ENCODE peak calls at places on chromosome 3, in seven cellular contexts. K is spleen; I is HAP-1; O is GM12878; B is ascending aorta; L is CD8-positive, alpha-beta T cell; J is lower lobe of right lung. U is an unnamed sample. For H3K4me1, the result is how much of the 10 kb centered on the place peaks cover.

GRCh38 chr3:192917258-192917507 is 473 bp downstream of the MB21D2 start:
- DNase-seq in K (no peak), O (no peak), I (no peak), B (no peak), J (no peak), L (no peak), U (no peak)

GRCh38 chr3:112491373-112491772 is 7.9 kb downstream of the BTLA start:
- DNase-seq in I (no peak), J (no peak), O (no peak), L (no peak), K (no peak), B (no peak), U (no peak)

GRCh38 chr3:4688411-4688810 is 195.3 kb downstream of the ITPR1 start:
- DNase-seq in B (no peak), O (no peak), I (no peak), K (no peak), L (no peak), J (no peak), U (no peak)

GRCh38 chr3:31472479-31473390 is 60.0 kb upstream of the STT3B start:
- DNase-seq in L (no peak), I (no peak), J (no peak), B (no peak), K (no peak), O (no peak), U (no peak)

GRCh38 chr3:187504435-187504834 is 136.2 kb downstream of the RTP4 start:
- DNase-seq in K (no peak), B (no peak), O (no peak), J (no peak), I (no peak), L (no peak), U (no peak)

GRCh38 chr3:48563382-48563918 is at the start of gene UCN2:
- DNase-seq in I (no peak), L (no peak), K (no peak), O (no peak), B (no peak), J (no peak), U (no peak)

GRCh38 chr3:72145506-72146380 is 360.8 kb upstream of the PROK2 start:
- DNase-seq in L (no peak), B (no peak), O (no peak), I (no peak), K (no peak), J (no peak), U (no peak)

GRCh38 chr3:194683431-194683830 is 2.3 kb upstream of the FAM43A start:
- DNase-seq in J (no peak), K (no peak), I (no peak), B (no peak), O (no peak), L (no peak), U (no peak)

GRCh38 chr3:128547368-128547987 is 54.5 kb upstream of the GATA2 start:
- DNase-seq in K (no peak), J (no peak), O (no peak), L (no peak), I (no peak), B (no peak), U (no peak)

GRCh38 chr3:126288314-126288713 is 68.9 kb downstream of the KLF15 start:
- DNase-seq in B (no peak), K (no peak), L (peak), J (no peak), O (no peak), I (no peak), U (peak)

GRCh38 chr3:100400424-100400781 is 486 bp downstream of the TOMM70 start:
- DNase-seq in J (no peak), O (no peak), I (peak), B (no peak), K (no peak), L (no peak), U (no peak)

GRCh38 chr3:134898315-134898714 is 103.3 kb downstream of the EPHB1 start:
- DNase-seq in K (no peak), L (no peak), O (no peak), I (no peak), B (no peak), J (no peak), U (no peak)

GRCh38 chr3:186975726-186976125 is 45.4 kb downstream of the ST6GAL1 start:
- DNase-seq in B (no peak), K (no peak), O (no peak), I (no peak), J (no peak), L (no peak), U (no peak)

GRCh38 chr3:159168788-159169187 is 366.9 kb downstream of the MFSD1 start:
- DNase-seq in I (no peak), B (no peak), O (no peak), J (no peak), L (no peak), K (no peak), U (no peak)

GRCh38 chr3:72907131-72907697 is 19.4 kb downstream of the GXYLT2 start:
- DNase-seq in J (no peak), B (no peak), L (no peak), I (no peak), O (no peak), K (no peak), U (no peak)

GRCh38 chr3:122101646-122102045 is 46.5 kb downstream of the CD86 start:
- DNase-seq in L (no peak), I (no peak), B (no peak), O (peak), K (no peak), J (no peak), U (no peak)

GRCh38 chr3:50270422-50270831 is 1.5 kb downstream of the SEMA3B start:
- DNase-seq in B (no peak), O (no peak), J (no peak), K (no peak), L (no peak), I (no peak), U (no peak)

GRCh38 chr3:8627541-8627940 is 17.1 kb downstream of the SSUH2 start:
- DNase-seq in J (no peak), L (no peak), B (no peak), I (no peak), K (no peak), O (no peak), U (no peak)

GRCh38 chr3:185943363-185944106 is 5.7 kb upstream of the TRA2B start:
- DNase-seq in J (peak), B (peak), I (peak), K (peak), L (peak), O (peak), U (peak)

GRCh38 chr3:137509354-137510045 is 254.6 kb upstream of the SOX14 start:
- DNase-seq in J (no peak), O (no peak), B (no peak), L (no peak), I (peak), K (no peak), U (no peak)

GRCh38 chr3:171790574-171790897 is 19.7 kb downstream of the PLD1 start:
- DNase-seq in K (no peak), L (no peak), B (no peak), I (no peak), J (no peak), O (no peak), U (no peak)

GRCh38 chr3:39262842-39263241 is 17.0 kb downstream of the CX3CR1 start:
- DNase-seq in K (no peak), I (no peak), J (no peak), B (no peak), O (no peak), L (no peak), U (no peak)

GRCh38 chr3:120488296-120488695 is 37.5 kb upstream of the FSTL1 start:
- DNase-seq in I (no peak), O (no peak), J (no peak), K (no peak), B (no peak), L (no peak), U (no peak)

GRCh38 chr3:189355481-189356201 is 183.9 kb downstream of the TPRG1 start:
- DNase-seq in J (no peak), K (no peak), O (no peak), L (peak), I (no peak), B (no peak), U (no peak)

GRCh38 chr3:43087249-43087776 is 18.6 kb downstream of the POMGNT2 start:
- DNase-seq in B (no peak), O (no peak), K (no peak), I (no peak), L (no peak), J (no peak), U (no peak)

GRCh38 chr3:9195390-9195789 is 54.1 kb downstream of the SRGAP3 start:
- DNase-seq in O (no peak), J (no peak), L (no peak), B (no peak), K (no peak), I (no peak), U (no peak)

GRCh38 chr3:10519236-10519635 is 13.8 kb upstream of the ATP2B2 start:
- DNase-seq in J (no peak), I (no peak), K (peak), L (peak), O (no peak), B (no peak), U (peak)

GRCh38 chr3:192892981-192893827 is 24.5 kb downstream of the MB21D2 start:
- DNase-seq in K (no peak), J (peak), B (peak), I (peak), L (no peak), O (peak), U (no peak)

GRCh38 chr3:139318431-139318816 is 25.4 kb upstream of the MRPS22 start:
- DNase-seq in O (no peak), B (no peak), L (no peak), I (no peak), K (no peak), J (no peak), U (no peak)

GRCh38 chr3:149494022-149494758 is 19.7 kb downstream of the TM4SF4 start:
- DNase-seq in I (peak), J (peak), K (no peak), O (no peak), B (no peak), L (no peak), U (peak)

GRCh38 chr3:108036984-108037741 is 53.7 kb downstream of the CD47 start:
- DNase-seq in I (no peak), J (no peak), K (no peak), L (no peak), O (no peak), B (no peak), U (no peak)

GRCh38 chr3:61154788-61155187 is 96.5 kb downstream of the FHIT start:
- DNase-seq in B (no peak), K (no peak), I (no peak), O (no peak), L (no peak), J (no peak), U (no peak)

GRCh38 chr3:189967254-189967865 is 153.3 kb downstream of the P3H2 start:
- DNase-seq in B (no peak), K (no peak), O (no peak), L (no peak), J (no peak), I (peak), U (no peak)

GRCh38 chr3:189404797-189405484 is 226.2 kb upstream of the TP63 start:
- DNase-seq in B (no peak), K (no peak), I (no peak), O (peak), L (no peak), J (no peak), U (no peak)

DNA sequence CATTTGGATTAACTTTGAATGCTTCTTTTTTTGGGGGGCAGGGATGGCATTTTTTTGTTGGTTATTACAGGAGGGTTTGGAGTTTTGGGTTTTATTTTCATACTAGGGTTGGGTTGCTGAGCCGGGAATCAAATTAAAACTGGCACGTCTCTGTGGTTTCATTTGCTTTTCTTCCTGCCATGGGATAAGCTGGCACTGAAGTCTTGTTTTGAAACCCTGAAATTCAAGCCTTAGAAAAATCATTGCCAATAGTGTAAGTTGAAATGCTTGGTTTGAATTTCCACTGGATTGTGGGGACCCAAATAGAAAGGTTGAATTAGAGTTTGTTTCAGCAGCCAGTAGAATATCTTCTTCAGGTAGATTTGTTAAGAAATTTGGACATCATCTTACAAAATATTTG is 193.1 kb upstream of the DCBLD2 start:
- DNase-seq in L (no peak), J (no peak), O (no peak), K (no peak), I (no peak), B (no peak), U (no peak)
- H3K4me1 ChIP-seq in L (under half), J (under half), O (under half), K (under half), I (under half), B (under half), U (under half)

DNA sequence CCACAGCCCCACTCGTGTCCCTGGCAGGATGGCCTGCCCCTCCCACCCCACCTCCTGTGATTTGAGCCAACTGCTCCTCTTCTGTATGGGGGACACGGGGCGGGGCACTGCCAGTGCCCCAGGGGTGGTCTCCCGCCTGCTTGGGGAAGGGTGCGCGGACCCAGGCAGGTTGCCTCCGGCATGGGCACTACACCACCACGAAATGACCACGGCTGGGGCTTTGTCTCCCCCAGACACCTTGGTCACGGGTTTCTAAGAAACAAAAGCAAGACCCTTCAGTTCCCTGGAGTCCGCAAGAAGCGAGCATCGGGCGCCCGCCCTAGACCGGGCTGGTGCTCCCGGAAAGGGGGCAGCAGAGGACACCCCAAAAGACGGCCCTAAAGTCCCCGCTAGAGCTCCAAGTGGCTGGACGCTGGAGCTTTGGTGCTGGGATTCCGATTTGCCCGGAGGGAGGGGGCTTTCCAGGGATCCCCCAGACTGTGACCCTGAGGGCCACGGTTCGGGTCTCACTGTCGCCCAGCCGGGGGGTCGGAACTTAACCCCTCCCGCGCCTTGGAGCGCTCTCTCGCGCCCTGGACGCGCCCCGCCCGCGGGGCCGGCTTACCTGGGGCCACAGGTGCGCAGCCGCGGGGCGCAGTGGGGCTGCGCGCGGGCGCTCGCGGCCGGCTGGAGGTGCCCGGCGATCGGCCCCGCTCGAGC is 219.5 kb upstream of the PRICKLE2 start:
- DNase-seq in I (no peak), O (no peak), L (no peak), B (no peak), K (no peak), J (no peak), U (no peak)
- H3K4me1 ChIP-seq in I (under half), O (under half), L (under half), B (under half), K (under half), J (under half), U (half or more)

DNA sequence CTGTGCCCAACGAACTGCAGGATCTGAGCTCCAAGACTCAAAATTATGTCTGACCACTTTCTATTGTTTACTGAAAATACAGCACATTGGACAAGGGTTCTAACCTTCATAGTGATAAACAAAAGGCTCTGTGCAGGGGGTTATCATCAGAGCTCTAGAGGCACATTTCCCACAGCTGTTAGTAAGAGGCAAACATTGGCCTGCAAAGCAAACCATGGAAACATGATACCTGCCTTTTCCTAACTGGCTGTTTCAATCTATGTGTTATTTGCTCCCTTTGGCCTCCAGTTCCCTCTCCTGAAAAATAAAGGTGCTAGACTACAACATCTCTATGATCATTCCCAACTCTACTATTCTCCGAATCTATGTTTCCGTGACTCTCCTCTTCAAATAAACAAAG is 159.7 kb upstream of the ARHGEF26 start:
- DNase-seq in K (no peak), L (no peak), O (no peak), B (no peak), J (no peak), I (no peak), U (no peak)
- H3K4me1 ChIP-seq in K (under half), L (under half), O (under half), B (under half), J (under half), I (under half), U (under half)

GRCh38 chr3:124829175-124829818 is 57.9 kb downstream of the ITGB5 start:
- DNase-seq in J (no peak), K (no peak), O (no peak), B (no peak), I (no peak), L (no peak), U (no peak)
- H3K4me1 ChIP-seq in J (under half), K (under half), O (under half), B (half or more), I (under half), L (under half), U (half or more)

GRCh38 chr3:66480666-66481065 is 20.2 kb downstream of the LRIG1 start:
- DNase-seq in L (no peak), B (no peak), J (no peak), K (no peak), O (peak), I (no peak), U (no peak)
- H3K4me1 ChIP-seq in L (under half), B (half or more), J (half or more), K (half or more), O (under half), I (under half), U (half or more)

U was measured in stomach.